ENCODE peak calls at places on chromosomes 13 and 19, in six cellular contexts. P is PC-9, N is fibroblast of lung, Q is psoas muscle, I is tibial artery, M is astrocyte. T is an unnamed sample.

GRCh38 chr19:36169084-36169760 is 17.0 kb upstream of the COX7A1 start:
- DNase-seq in I (no peak), Q (no peak), N (no peak), P (no peak), M (no peak), T (no peak)

GRCh38 chr13:19864018-19864338 is 529 bp upstream of the ZMYM5 start:
- DNase-seq in P (peak; percentile 61), Q (peak; percentile 78), M (peak; percentile 71), N (peak; percentile 90), I (peak; percentile 86), T (peak; percentile 91)

GRCh38 chr19:56840452-56841193 is at the start of the genes PEG3 and ZIM2:
- DNase-seq in M (no peak), I (peak; percentile 78), P (no peak), Q (peak; percentile 64), N (peak; percentile 12), T (no peak)

GRCh38 chr13:48214519-48215121 is 18.4 kb upstream of the ITM2B start:
- DNase-seq in M (no peak), Q (no peak), P (no peak), N (no peak), I (no peak), T (no peak)

GRCh38 chr19:14512420-14512961 is 5.7 kb downstream of the DNAJB1 start:
- DNase-seq in N (no peak), M (no peak), I (no peak), Q (no peak), P (no peak), T (no peak)

GRCh38 chr13:67632590-67632989 is 402.5 kb upstream of the PCDH9 start:
- DNase-seq in P (no peak), Q (no peak), I (no peak), N (peak; percentile 49), M (no peak), T (no peak)

GRCh38 chr19:53945441-53945840 is 17.3 kb upstream of the CACNG8 start:
- DNase-seq in I (no peak), N (no peak), M (peak; percentile 7), P (no peak), Q (no peak), T (no peak)

GRCh38 chr13:89214115-89214514 is 1542.9 kb downstream of the SLITRK5 start:
- DNase-seq in Q (no peak), M (no peak), I (no peak), N (peak; percentile 31), P (no peak), T (no peak)

GRCh38 chr19:3782903-3783302 is 3.3 kb downstream of the MATK start:
- DNase-seq in I (no peak), M (no peak), Q (no peak), N (no peak), P (no peak), T (no peak)

GRCh38 chr13:45503658-45504057 is 38.9 kb downstream of the COG3 start:
- DNase-seq in Q (no peak), N (no peak), M (no peak), P (no peak), I (no peak), T (no peak)

DNA sequence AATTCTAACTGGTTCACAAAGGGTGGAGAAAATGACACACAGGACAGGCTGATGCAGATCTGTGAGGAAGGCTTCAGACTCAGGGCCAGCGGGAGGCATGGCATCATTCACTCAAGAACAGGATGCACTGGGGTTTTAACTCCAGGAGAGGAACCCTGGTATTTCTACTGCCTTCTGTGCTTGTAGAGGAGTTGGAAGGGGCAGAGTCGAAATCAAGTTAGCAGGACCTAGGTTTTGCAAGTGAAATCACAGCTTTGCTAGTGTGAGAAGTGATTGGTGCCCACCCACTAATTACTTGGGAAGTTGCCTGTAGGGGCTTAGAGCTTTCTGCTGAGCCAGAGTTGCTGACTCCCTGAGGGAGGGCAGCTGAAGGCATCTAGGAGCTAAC is 92.7 kb downstream of the AKAP11 start:
- DNase-seq in M (no peak), I (no peak), N (no peak), P (no peak), Q (no peak), T (no peak)
- TF ChIP-seq CTCF in M (no peak), I (no peak), N (no peak), P (no peak), Q (no peak), T (no peak)

DNA sequence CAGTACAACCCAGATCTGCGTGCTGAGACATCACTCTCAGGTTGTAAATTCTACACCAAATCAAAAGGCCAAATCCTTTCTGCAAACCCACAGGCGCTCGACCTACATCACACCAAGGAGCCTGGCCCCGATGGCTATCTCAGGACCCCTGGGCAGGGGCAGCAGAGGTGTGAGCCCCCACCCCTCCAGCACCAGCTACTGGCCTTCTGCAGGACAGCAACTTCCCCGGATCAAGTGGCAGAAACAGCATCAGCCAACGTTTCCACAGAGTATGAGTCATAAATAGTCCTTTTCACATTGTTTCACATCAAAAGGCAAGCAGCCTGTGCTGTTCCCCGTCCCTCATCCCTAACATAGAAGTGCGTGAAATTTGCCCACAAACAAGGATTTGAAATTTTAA is 276.1 kb downstream of the ZNF536 start:
- DNase-seq in M (no peak), Q (no peak), N (no peak), I (no peak), P (no peak), T (no peak)
- H3K27me3 ChIP-seq in M (no peaks in the 10 kb centered on the region), Q (peaks cover 25% of the 10 kb centered on the region), N (no peaks in the 10 kb centered on the region), I (no peaks in the 10 kb centered on the region), P (peaks cover 65% of the 10 kb centered on the region), T (peaks cover 3% of the 10 kb centered on the region)

GRCh38 chr19:55468054-55468393 is 3.5 kb upstream of the C19orf85 start:
- DNase-seq in P (no peak), Q (no peak), M (no peak), N (no peak), I (peak; percentile 64), T (no peak)
- TF ChIP-seq CTCF in P (peak; percentile 59), Q (no peak), M (peak; percentile 1), N (no peak), I (no peak), T (no peak)

DNA sequence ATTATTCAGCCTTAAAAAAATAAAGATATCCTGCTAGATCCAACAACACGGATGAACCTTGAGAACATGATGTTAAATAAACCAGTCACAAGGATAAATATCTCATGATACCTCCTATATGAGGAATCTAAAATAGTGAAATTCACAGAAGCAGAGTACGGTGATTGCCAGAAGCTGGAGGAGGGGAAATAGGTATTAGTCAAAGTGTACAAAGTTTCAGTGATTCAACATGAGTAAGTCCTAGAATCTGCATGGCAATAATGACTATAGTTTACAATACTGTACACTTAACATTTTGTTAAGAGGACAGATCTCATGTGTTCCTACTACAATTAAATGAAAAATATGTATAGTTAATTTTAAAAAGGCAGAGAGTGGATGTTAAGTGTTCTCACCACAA is 206.6 kb upstream of the SLC10A2 start:
- DNase-seq in P (no peak), M (peak; percentile 18), I (no peak), Q (no peak), N (peak; percentile 20), T (no peak)
- H3K27me3 ChIP-seq in P (no peaks in the 10 kb centered on the region), M (no peaks in the 10 kb centered on the region), I (no peaks in the 10 kb centered on the region), Q (no peaks in the 10 kb centered on the region), N (no peaks in the 10 kb centered on the region), T (no peaks in the 10 kb centered on the region)

DNA sequence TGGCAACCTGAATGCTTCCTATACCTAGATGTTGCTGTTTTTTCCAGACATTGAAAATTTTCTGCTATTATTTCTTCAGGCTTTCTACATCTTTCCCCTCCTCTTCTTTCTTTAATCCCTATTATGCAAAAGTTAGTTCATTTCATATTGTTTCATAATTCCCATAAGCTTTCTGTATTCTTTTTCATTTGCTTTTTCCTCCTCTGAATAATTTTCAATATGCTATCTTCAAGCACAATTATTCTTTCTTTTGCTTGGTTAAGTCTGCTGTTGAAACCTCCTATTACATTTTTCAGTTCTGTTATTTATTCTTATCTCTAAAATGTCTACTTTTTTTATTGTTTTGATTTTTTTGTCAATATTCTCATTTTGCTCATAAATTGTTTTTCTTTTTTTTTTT is 947.1 kb upstream of the MIR17HG start:
- DNase-seq in N (no peak), Q (no peak), M (no peak), I (no peak), P (no peak), T (no peak)
- TF ChIP-seq CTCF in N (no peak), Q (no peak), M (no peak), I (no peak), P (no peak), T (no peak)

DNA sequence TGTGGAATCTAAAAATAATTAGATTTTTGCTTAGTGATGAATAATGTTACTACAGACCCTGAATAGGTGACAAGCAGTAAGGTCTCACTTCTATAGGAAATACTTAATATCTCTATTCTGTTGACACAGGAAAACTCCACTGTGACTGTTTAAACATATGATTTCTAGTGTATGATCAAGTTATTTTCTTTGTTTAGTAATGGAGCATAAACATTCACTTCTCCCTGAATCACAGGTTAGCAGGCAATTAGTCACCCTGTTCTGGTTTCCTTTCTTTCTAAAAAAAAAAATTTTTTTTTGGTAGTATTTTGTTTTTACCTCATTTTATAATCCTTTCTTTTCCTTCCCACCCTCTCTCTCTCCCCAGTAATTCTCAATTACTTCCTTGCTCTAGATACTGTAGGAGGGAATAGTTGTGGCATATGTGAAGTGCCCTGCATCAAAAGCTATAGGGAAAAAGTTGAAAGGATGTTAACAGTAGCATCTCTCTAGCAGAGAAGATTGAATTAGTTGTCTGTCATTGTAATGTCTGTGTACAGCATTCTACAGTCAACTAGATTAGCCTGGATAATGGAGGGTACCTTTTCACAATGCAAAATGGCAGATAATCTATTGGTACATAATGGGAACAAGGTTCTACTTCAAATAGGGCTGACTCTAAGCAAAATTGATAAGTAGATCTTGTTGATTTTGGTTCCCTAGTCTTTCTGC is 3.5 kb downstream of the HS6ST3 start:
- DNase-seq in Q (no peak), I (no peak), N (no peak), M (no peak), P (no peak), T (no peak)
- H3K27me3 ChIP-seq in Q (peaks cover 58% of the 10 kb centered on the region), I (no peaks in the 10 kb centered on the region), N (peaks cover 27% of the 10 kb centered on the region), M (peaks cover 32% of the 10 kb centered on the region), P (peaks cover 20% of the 10 kb centered on the region), T (peaks cover 7% of the 10 kb centered on the region)

DNA sequence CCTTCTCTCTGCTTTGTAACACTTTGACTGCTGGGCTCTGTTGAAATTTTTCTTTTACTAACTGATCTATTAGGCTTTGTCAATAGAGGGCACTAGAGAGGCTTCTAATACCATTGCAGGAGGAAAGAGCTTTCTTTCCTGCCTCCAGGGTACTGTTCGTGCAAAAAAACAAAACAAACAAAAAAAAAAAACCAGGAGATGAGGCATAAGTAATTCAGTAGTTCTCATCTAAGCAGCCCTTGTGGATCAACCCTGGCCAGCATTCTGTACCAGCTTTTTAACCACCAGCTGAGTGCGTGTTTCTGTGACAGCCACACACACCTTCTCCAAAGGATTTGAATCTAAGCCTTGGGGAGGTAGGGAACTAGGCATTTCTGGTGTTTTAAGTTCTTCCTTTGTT is 1707.6 kb upstream of the SLC10A2 start:
- DNase-seq in P (peak; percentile 45), M (peak; percentile 46), Q (no peak), I (no peak), N (peak; percentile 80), T (no peak)
- TF ChIP-seq CTCF in P (peak; percentile 76), M (peak; percentile 78), Q (peak; percentile 36), I (peak; percentile 25), N (peak; percentile 72), T (peak; percentile 76)